ENCODE peak calls at places on chromosomes 2 and 18, in four cellular contexts. A is GM12878, U is body of pancreas, M is endothelial cell of umbilical vein. D is an unnamed sample. For H3K4me1, the result is how much of the 10 kb centered on the place peaks cover.

GRCh38 chr2:141968377-141968920 is 162.4 kb downstream of the LRP1B start:
- DNase-seq in U (no peak), A (no peak), M (no peak), D (no peak)

GRCh38 chr2:200585730-200586643 is at the start of gene AOX1:
- DNase-seq in M (peak), U (peak), A (no peak), D (peak)

GRCh38 chr2:174343638-174344455 is 9.1 kb downstream of the SP9 start:
- DNase-seq in M (no peak), A (no peak), U (no peak), D (no peak)

GRCh38 chr18:61643884-61644647 is 248.7 kb downstream of the RNF152 start:
- DNase-seq in U (no peak), M (no peak), A (no peak), D (no peak)

GRCh38 chr2:212626371-212626918 is 87.8 kb upstream of the ERBB4 start:
- DNase-seq in U (no peak), M (no peak), A (no peak), D (no peak)

GRCh38 chr18:77055429-77056310 is 76.9 kb downstream of the MBP start:
- DNase-seq in U (no peak), M (no peak), A (no peak), D (no peak)

GRCh38 chr18:78192044-78192443 is 787.6 kb upstream of the SALL3 start:
- DNase-seq in A (no peak), U (peak), M (no peak), D (no peak)

GRCh38 chr2:207676827-207677354 is 34.5 kb upstream of the CCNYL1 start:
- DNase-seq in A (no peak), U (no peak), M (peak), D (no peak)

GRCh38 chr2:220198911-220199310 is 571.5 kb downstream of the SLC4A3 start:
- DNase-seq in A (no peak), U (no peak), M (no peak), D (no peak)

GRCh38 chr2:40401896-40402295 is 50.0 kb downstream of the SLC8A1 start:
- DNase-seq in M (peak), A (no peak), U (no peak), D (no peak)

DNA sequence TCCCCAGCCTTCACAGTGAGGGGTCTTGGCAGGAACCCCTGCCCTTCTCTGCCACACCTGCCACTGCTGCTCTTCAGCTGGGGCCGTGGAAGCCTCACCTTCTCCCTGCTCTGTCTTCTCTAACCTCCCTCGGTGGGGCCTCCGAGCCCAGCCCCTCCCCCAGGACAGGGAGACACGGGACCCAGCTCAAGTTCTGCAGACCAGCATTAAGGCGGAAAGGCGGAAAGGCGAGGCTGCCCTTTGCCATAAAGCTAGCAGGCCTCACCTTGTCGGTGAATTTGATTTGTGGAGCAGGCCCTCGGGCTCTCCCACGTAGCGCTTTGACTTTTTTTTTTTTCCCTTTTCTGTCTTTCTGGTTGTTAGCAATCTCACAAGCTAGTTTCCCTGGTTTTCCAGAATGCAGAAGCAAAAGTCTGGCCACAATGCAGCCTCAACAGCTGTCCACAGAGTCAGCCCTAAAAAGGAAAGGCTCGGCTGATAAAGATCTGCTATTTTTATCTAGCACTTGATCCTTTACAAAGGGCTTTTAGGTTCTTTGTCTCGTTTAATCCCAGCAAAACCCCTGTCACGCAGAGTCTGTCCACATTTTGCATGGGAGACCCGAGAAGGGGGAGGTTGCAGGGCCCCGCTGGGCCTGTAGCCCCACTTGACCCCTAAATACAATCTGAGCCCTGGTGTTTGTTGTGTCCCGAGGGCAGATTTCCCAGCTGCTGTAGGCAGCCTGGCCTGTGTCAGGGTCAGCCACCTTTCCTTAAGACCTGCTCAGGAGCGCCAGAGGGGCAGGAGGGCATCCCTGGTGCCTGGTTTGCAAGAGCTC is 6.0 kb downstream of the ITM2C start:
- DNase-seq in M (no peak), U (no peak), A (no peak), D (no peak)
- H3K4me1 ChIP-seq in M (under half), U (under half), A (half or more), D (under half)

DNA sequence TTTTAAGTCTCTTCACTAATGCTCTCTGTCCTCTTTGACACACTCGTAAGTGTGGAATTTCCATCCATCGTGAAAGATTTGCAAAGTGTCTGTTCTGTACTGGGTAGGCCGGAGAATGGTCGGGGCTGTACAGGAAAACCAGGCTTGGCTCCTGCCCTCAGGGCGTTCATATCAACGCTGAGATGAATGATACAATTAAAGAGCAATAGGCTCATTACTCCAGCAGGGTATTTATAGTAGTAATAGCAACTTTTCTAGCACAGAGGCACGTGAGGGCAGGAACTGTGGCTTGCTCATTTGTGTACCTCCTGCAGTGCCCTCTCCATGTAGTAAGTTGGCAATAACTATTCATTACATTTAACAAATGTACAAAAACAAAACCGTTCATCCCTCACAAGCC is 5.3 kb upstream of the NCK2 start:
- DNase-seq in U (no peak), A (no peak), M (no peak), D (no peak)
- H3K27ac ChIP-seq in U (no peak), A (no peak), M (no peak), D (no peak)

DNA sequence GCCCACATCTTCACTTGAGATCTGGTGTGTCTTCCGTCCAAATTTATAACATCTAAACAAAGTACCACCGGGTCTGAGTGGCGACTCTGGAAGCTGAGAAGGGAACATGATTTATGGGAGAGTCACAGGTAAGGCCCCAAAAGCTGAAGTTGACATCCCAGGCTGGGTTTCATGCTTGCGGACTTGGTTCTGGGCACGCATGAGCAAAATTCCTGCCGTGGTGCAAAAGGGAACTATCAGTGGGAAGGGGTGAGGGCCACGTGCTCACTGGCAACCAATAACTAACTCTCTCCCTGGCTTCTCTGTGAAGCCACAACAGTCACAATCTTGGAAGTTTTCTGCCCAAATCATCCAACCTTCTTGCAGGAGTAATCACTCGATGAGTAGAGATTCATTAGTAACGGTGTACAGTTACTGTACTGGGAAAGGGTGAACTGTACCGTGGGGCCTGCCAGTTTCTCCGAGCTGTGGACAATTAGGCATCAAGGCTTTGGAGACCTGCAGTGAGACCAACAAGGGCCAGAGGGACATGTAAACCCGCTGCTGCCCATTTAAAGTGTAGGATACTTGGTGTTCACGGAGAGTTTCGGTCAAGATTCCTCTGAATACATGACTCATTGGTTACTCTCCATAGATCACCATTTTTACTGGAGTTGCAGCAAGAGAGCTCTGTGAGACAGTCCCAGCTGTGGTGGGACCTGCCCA is 69.4 kb upstream of the ASB18 start:
- DNase-seq in U (no peak), A (no peak), M (no peak), D (no peak)
- TF ChIP-seq POLR2A in U (no peak), A (no peak), M (no peak), D (no peak)

DNA sequence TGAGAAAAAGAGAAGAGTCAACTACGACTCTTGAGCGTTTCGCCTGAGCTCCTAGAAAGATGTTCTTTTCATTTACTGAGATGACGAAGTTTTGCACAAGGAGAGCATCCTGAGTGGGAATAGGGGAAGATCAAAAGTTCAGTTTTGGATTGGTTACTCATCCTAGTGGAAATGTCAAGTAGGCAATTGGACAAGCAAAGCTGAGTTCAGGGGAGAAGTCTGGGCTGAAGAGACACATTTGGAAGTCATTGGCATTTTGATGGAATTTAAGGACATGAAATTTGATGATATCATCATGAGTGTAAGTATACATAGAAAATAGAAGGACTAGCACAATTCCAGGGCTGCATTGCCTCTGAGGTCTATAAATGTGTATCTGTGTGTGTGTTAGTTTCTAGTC is 416.6 kb downstream of the RAD51AP2 start:
- DNase-seq in M (no peak), U (no peak), A (no peak), D (no peak)
- H3K4me1 ChIP-seq in M (under half), U (under half), A (under half), D (under half)

GRCh38 chr2:216549926-216550690 is 51.5 kb downstream of the RPL37A start:
- DNase-seq in A (no peak), U (no peak), M (no peak), D (no peak)
- H3K27ac ChIP-seq in A (no peak), U (no peak), M (no peak), D (no peak)

GRCh38 chr18:41973989-41974388 is 19.0 kb downstream of the PIK3C3 start:
- DNase-seq in A (no peak), U (no peak), M (no peak), D (no peak)
- TF ChIP-seq POLR2A in A (no peak), U (no peak), M (no peak), D (no peak)

DNA sequence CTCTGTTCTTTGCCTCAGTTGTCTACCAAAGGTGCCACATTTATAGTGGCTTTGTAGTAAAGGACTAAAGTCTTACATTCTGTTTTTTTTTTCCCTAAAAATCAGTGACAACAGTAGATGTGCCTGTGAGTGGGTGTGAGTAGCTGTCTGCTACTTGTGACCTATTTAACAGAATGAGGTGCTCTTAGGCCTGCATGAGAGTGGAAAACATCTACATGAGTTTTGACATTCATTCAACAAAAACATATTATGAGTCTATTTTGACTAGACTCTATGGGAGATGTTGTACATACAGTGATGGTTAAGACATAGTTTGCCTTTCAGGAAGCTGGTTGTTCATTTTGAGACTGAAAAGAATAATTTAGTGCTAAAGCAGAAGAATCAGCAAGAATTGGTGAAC is 36.7 kb downstream of the IL1R2 start:
- DNase-seq in U (no peak), A (no peak), M (no peak), D (no peak)
- H3K4me1 ChIP-seq in U (under half), A (under half), M (under half), D (under half)

D was measured in gastrocnemius medialis.